ENCODE peak calls at places on chromosomes 1 and 21, in six cellular contexts. K is A549, Y is heart left ventricle, J is AG09309, N is pancreas, O is astrocyte of the cerebellum. S is an unnamed sample.

GRCh38 chr1:53062731-53063591 is 948 bp downstream of the PODN start:
- DNase-seq in K (no peak), Y (no peak), J (no peak), N (no peak), O (no peak), S (peak)

GRCh38 chr1:172180886-172181285 is 239.6 kb upstream of the C1orf105 start:
- DNase-seq in K (no peak), Y (peak), J (no peak), N (no peak), O (no peak), S (no peak)

GRCh38 chr1:38217316-38217715 is 170.7 kb upstream of the POU3F1 start:
- DNase-seq in K (no peak), Y (no peak), J (no peak), N (no peak), O (no peak), S (no peak)

GRCh38 chr1:160656737-160657476 is 10.1 kb upstream of the SLAMF1 start:
- DNase-seq in K (no peak), Y (no peak), J (no peak), N (no peak), O (no peak), S (no peak)

GRCh38 chr1:221335161-221336101 is 406.5 kb downstream of the DUSP10 start:
- DNase-seq in K (no peak), Y (no peak), J (peak), N (no peak), O (peak), S (peak)

GRCh38 chr1:224223819-224224714 is 41.0 kb downstream of the DEGS1 start:
- DNase-seq in K (no peak), Y (no peak), J (peak), N (no peak), O (peak), S (peak)

GRCh38 chr1:27111771-27112573 is 43.0 kb downstream of the SLC9A1 start:
- DNase-seq in K (peak), Y (peak), J (peak), N (peak), O (peak), S (peak)

GRCh38 chr1:21499283-21499945 is 9.8 kb upstream of the ALPL start:
- DNase-seq in K (no peak), Y (no peak), J (peak), N (no peak), O (no peak), S (no peak)

GRCh38 chr21:40210251-40210650 is 343.0 kb downstream of the PCP4 start:
- DNase-seq in K (no peak), Y (no peak), J (no peak), N (no peak), O (no peak), S (no peak)

GRCh38 chr1:178784131-178784536 is 59.1 kb downstream of the RALGPS2 start:
- DNase-seq in K (no peak), Y (no peak), J (no peak), N (no peak), O (no peak), S (no peak)

GRCh38 chr1:39922139-39922757 is 20.5 kb upstream of the MYCL start:
- DNase-seq in K (no peak), Y (no peak), J (no peak), N (no peak), O (no peak), S (no peak)

GRCh38 chr1:234408757-234409156 is 35.5 kb downstream of the COA6 start:
- DNase-seq in K (no peak), Y (no peak), J (no peak), N (no peak), O (no peak), S (no peak)

GRCh38 chr1:54885863-54886723 is 902 bp downstream of the DHCR24 start:
- DNase-seq in K (no peak), Y (no peak), J (no peak), N (no peak), O (no peak), S (peak)

GRCh38 chr21:21632926-21633325 is 634.7 kb downstream of the NCAM2 start:
- DNase-seq in K (no peak), Y (no peak), J (no peak), N (no peak), O (no peak), S (no peak)

GRCh38 chr1:182608850-182609610 is 4.8 kb upstream of the RGS16 start:
- DNase-seq in K (no peak), Y (no peak), J (no peak), N (no peak), O (no peak), S (no peak)

GRCh38 chr1:57844382-57844980 is 420.6 kb upstream of the DAB1 start:
- DNase-seq in K (no peak), Y (no peak), J (no peak), N (no peak), O (no peak), S (no peak)

GRCh38 chr1:45097944-45098343 is 85.9 kb downstream of the UROD start:
- DNase-seq in K (no peak), Y (no peak), J (no peak), N (no peak), O (no peak), S (no peak)

GRCh38 chr21:36654341-36654740 is 44.6 kb upstream of the SIM2 start:
- DNase-seq in K (no peak), Y (no peak), J (no peak), N (no peak), O (no peak), S (no peak)

GRCh38 chr1:152461544-152461943 is 47.5 kb upstream of the CRNN start:
- DNase-seq in K (no peak), Y (peak), J (peak), N (peak), O (peak), S (peak)

GRCh38 chr1:26278835-26279597 is 870 bp upstream of the SH3BGRL3 start:
- DNase-seq in K (no peak), Y (no peak), J (no peak), N (no peak), O (no peak), S (peak)

GRCh38 chr1:180311011-180311730 is 81.1 kb downstream of the LHX4 start:
- DNase-seq in K (no peak), Y (no peak), J (no peak), N (no peak), O (no peak), S (peak)

GRCh38 chr1:97581614-97582051 is 339.2 kb downstream of the DPYD start:
- DNase-seq in K (no peak), Y (no peak), J (no peak), N (no peak), O (no peak), S (no peak)

GRCh38 chr1:80462006-80462405 is 1338.7 kb upstream of the ADGRL2 start:
- DNase-seq in K (no peak), Y (no peak), J (no peak), N (no peak), O (no peak), S (no peak)

GRCh38 chr1:113835686-113836290 is 23.5 kb upstream of the RSBN1 start:
- DNase-seq in K (peak), Y (no peak), J (no peak), N (no peak), O (peak), S (peak)

GRCh38 chr1:86779308-86780191 is 75.2 kb downstream of the SH3GLB1 start:
- DNase-seq in K (no peak), Y (no peak), J (no peak), N (no peak), O (no peak), S (no peak)

GRCh38 chr1:8121261-8122159 is 95.4 kb upstream of the ERRFI1 start:
- DNase-seq in K (no peak), Y (no peak), J (no peak), N (peak), O (peak), S (peak)
- H3K4me3 ChIP-seq in K (no peak), Y (no peak), J (no peak), N (no peak), O (no peak), S (peak)

GRCh38 chr1:246724725-246725095 is 501 bp downstream of the SCCPDH start:
- DNase-seq in K (peak), Y (no peak), J (no peak), N (no peak), O (no peak), S (peak)

GRCh38 chr1:246724001-246724724 is at the start of gene SCCPDH:
- DNase-seq in K (peak), Y (peak), J (no peak), N (peak), O (no peak), S (peak)

GRCh38 chr1:246726255-246726679 is 2.1 kb downstream of the SCCPDH start:
- DNase-seq in K (no peak), Y (no peak), J (no peak), N (no peak), O (no peak), S (no peak)

GRCh38 chr1:246726881-246727280 is 2.7 kb downstream of the SCCPDH start:
- DNase-seq in K (no peak), Y (no peak), J (no peak), N (no peak), O (no peak), S (peak)

GRCh38 chr1:246725191-246725590 is 982 bp downstream of the SCCPDH start:
- DNase-seq in K (peak), Y (no peak), J (no peak), N (no peak), O (no peak), S (no peak)
- H3K4me3 ChIP-seq in K (peak), Y (no peak), J (peak), N (no peak), O (peak), S (peak)

DNA sequence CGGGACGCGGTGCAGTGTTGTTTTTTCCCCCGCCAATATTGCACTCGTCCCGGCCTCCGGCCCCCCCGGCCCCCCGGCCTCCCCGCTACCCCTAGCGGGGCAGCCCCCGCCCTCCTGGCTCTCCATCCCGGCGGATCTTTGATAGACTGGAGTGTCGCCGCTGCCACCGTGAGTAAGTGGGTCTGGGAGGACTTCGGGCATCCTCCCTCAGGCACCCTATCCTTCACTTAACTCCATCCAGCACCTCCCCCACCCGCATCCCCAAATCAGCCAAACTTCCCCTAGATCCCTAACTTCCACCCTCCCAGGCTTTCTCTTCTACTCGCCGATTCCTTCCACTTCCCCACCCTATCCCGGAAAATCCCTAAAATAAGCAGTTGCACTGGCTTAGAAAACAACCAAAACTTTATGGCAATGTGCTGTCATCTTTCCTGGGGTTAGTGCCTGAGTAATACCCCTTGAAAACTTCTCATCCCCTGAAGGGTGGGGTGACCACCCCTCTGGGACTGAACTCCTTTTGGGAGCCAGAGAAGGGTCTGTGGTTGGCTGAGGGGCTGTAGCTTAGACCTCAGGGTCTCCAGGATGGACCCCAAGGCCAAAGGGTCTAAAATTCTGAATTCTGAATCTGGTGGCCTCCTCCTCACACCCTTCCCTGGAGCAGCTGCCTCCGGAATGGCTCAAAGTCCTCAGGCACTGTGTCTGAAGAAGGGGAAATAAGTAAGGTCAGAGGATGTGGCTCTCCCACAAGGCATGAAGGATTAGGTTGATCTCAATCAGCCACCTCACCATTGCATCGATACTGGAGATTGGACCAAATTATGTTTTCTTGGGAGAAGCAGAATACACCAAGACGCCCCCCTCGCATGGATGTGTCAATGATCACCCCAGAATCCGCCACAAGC is 12.2 kb downstream of the THBS3 start:
- DNase-seq in K (peak), Y (no peak), J (no peak), N (peak), O (no peak), S (peak)
- H3K4me3 ChIP-seq in K (peak), Y (peak), J (peak), N (peak), O (peak), S (peak)

GRCh38 chr1:201022178-201022823 is 1.2 kb downstream of the KIF21B start:
- DNase-seq in K (no peak), Y (no peak), J (no peak), N (no peak), O (no peak), S (peak)
- H3K4me3 ChIP-seq in K (peak), Y (no peak), J (no peak), N (no peak), O (peak), S (no peak)

S was measured in osteoblast.